ENCODE peak calls at places on chromosomes 16 and 17, in five cellular contexts. N is uterus, F is small intestine, W is HFF-Myc, C is tibial artery. P is an unnamed sample.

GRCh38 chr17:76726231-76726765 is at the start of gene JMJD6:
- DNase-seq in N (peak), F (peak), W (peak), C (peak), P (peak)

GRCh38 chr16:20409398-20410152 is at the start of gene ACSM5:
- DNase-seq in N (no peak), F (no peak), W (no peak), C (peak), P (peak)

GRCh38 chr16:1985466-1986150 is 1.6 kb downstream of the GFER start:
- DNase-seq in N (no peak), F (peak), W (no peak), C (no peak), P (no peak)

GRCh38 chr16:79651363-79651762 is 50.8 kb upstream of the MAF start:
- DNase-seq in N (peak), F (peak), W (no peak), C (peak), P (peak)

GRCh38 chr16:82157836-82158235 is 12.2 kb downstream of the MPHOSPH6 start:
- DNase-seq in N (no peak), F (no peak), W (no peak), C (no peak), P (peak)

GRCh38 chr17:17545984-17546383 is 45.5 kb downstream of the PEMT start:
- DNase-seq in N (no peak), F (no peak), W (no peak), C (no peak), P (no peak)

GRCh38 chr16:24816688-24817087 is 29.1 kb upstream of the SLC5A11 start:
- DNase-seq in N (no peak), F (no peak), W (no peak), C (no peak), P (no peak)

GRCh38 chr17:71171270-71171669 is 949.5 kb upstream of the SOX9 start:
- DNase-seq in N (no peak), F (no peak), W (no peak), C (no peak), P (no peak)

GRCh38 chr17:78258323-78259229 is 27.1 kb downstream of the TMEM235 start:
- DNase-seq in N (no peak), F (no peak), W (no peak), C (no peak), P (peak)

GRCh38 chr17:41452276-41452675 is 11.5 kb upstream of the KRT38 start:
- DNase-seq in N (no peak), F (no peak), W (no peak), C (no peak), P (no peak)

GRCh38 chr17:19386276-19386863 is 620 bp downstream of the MFAP4 start:
- DNase-seq in N (peak), F (no peak), W (no peak), C (peak), P (peak)

GRCh38 chr17:20975566-20975965 is 67.2 kb downstream of the USP22 start:
- DNase-seq in N (no peak), F (no peak), W (no peak), C (no peak), P (no peak)

GRCh38 chr17:36705651-36706436 is 104.5 kb downstream of the MRM1 start:
- DNase-seq in N (no peak), F (peak), W (peak), C (no peak), P (peak)

GRCh38 chr16:85029413-85029794 is 1.8 kb downstream of the KIAA0513 start:
- DNase-seq in N (peak), F (no peak), W (no peak), C (no peak), P (peak)

GRCh38 chr16:24139282-24139681 is 116.9 kb upstream of the CACNG3 start:
- DNase-seq in N (no peak), F (no peak), W (no peak), C (no peak), P (no peak)

GRCh38 chr16:30571444-30572322 is at the start of gene ZNF688:
- DNase-seq in N (peak), F (peak), W (peak), C (peak), P (peak)

GRCh38 chr17:31320791-31321190 is 631 bp downstream of the EVI2A start:
- DNase-seq in N (no peak), F (no peak), W (peak), C (no peak), P (no peak)

GRCh38 chr17:10120749-10121148 is 77.7 kb downstream of the GAS7 start:
- DNase-seq in N (no peak), F (no peak), W (no peak), C (no peak), P (no peak)